ENCODE peak calls at places on chromosomes 1 and 21, in eight cellular contexts. E is K562, W is NB4, C is body of pancreas, K is MCF 10A, I is ovary, R is progenitor cell of endocrine pancreas, B is cardiac fibroblast. L is an unnamed sample.

GRCh38 chr1:21216835-21217811 is 40.4 kb upstream of the EIF4G3 start:
- DNase-seq in B (peak), C (peak), I (peak), K (peak), E (peak), R (peak), W (peak), L (peak)

GRCh38 chr1:19569786-19570185 is 74.3 kb upstream of the NBL1 start:
- DNase-seq in W (no peak), E (no peak), B (no peak), R (no peak), I (no peak), K (no peak), C (no peak), L (no peak)

GRCh38 chr1:10918531-10918930 is 93.9 kb upstream of the TARDBP start:
- DNase-seq in C (no peak), I (no peak), R (no peak), K (no peak), W (no peak), E (no peak), B (peak), L (no peak)

GRCh38 chr1:17831619-17832018 is 76.5 kb downstream of the ACTL8 start:
- DNase-seq in R (peak), W (peak), C (no peak), I (no peak), B (peak), K (peak), E (peak), L (no peak)

GRCh38 chr1:234960722-234961467 is 167.7 kb downstream of the TOMM20 start:
- DNase-seq in B (peak), E (no peak), K (no peak), C (peak), W (peak), R (no peak), I (no peak), L (no peak)

GRCh38 chr1:17630048-17630830 is 90.7 kb downstream of the ARHGEF10L start:
- DNase-seq in I (peak), K (peak), E (no peak), R (no peak), B (peak), C (no peak), W (peak), L (no peak)

GRCh38 chr1:46442317-46443161 is 47.1 kb upstream of the DMBX1 start:
- DNase-seq in E (peak), R (peak), C (peak), K (peak), I (peak), B (peak), W (peak), L (peak)

GRCh38 chr21:33289199-33289819 is 23.1 kb downstream of the IL10RB start:
- DNase-seq in R (no peak), C (no peak), W (no peak), B (peak), I (no peak), K (no peak), E (no peak), L (no peak)

GRCh38 chr1:230099435-230099834 is 32.4 kb downstream of the GALNT2 start:
- DNase-seq in E (no peak), B (no peak), W (no peak), K (no peak), C (no peak), R (no peak), I (no peak), L (no peak)

GRCh38 chr1:19484338-19484792 is 974 bp downstream of the CAPZB start:
- DNase-seq in E (no peak), W (no peak), B (no peak), C (peak), R (peak), I (no peak), K (no peak), L (no peak)

GRCh38 chr21:17461014-17461413 is 51.8 kb upstream of the CXADR start:
- DNase-seq in C (no peak), R (no peak), B (peak), W (no peak), I (peak), E (no peak), K (peak), L (no peak)

GRCh38 chr1:202952818-202953217 is 5.3 kb downstream of the ADIPOR1 start:
- DNase-seq in C (no peak), R (no peak), B (peak), W (peak), E (no peak), I (no peak), K (peak), L (no peak)

GRCh38 chr1:224867715-224868114 is 61.8 kb upstream of the DNAH14 start:
- DNase-seq in I (no peak), B (peak), C (no peak), W (no peak), E (no peak), R (no peak), K (no peak), L (no peak)

GRCh38 chr1:230977781-230978490 is 725 bp downstream of the TTC13 start:
- DNase-seq in I (no peak), W (peak), E (peak), R (peak), K (peak), C (peak), B (peak), L (peak)

GRCh38 chr1:245512181-245512888 is 357.6 kb downstream of the KIF26B start:
- DNase-seq in I (no peak), W (no peak), R (no peak), E (no peak), C (no peak), K (no peak), B (peak), L (no peak)

GRCh38 chr1:46198026-46198826 is at the start of gene POMGNT1:
- DNase-seq in K (peak), W (peak), I (peak), C (peak), E (peak), R (peak), B (peak), L (peak)

GRCh38 chr1:18814340-18815202 is 44.9 kb downstream of the TAS1R2 start:
- DNase-seq in C (no peak), K (no peak), R (no peak), I (no peak), W (no peak), B (no peak), E (no peak), L (no peak)

GRCh38 chr1:115714572-115715141 is 53.9 kb downstream of the CASQ2 start:
- DNase-seq in E (no peak), I (no peak), B (no peak), C (peak), K (no peak), R (peak), W (no peak), L (no peak)

GRCh38 chr21:25385912-25386474 is 221.3 kb downstream of the MRPL39 start:
- DNase-seq in B (peak), K (peak), I (no peak), E (peak), R (peak), W (peak), C (peak), L (peak)

GRCh38 chr1:105793541-105794146 is 1262.8 kb upstream of the PRMT6 start:
- DNase-seq in R (peak), W (peak), B (peak), C (peak), K (peak), E (peak), I (peak), L (peak)

GRCh38 chr21:44579833-44580144 is 615 bp downstream of the KRTAP10-5 start:
- DNase-seq in C (no peak), W (no peak), I (no peak), K (no peak), B (no peak), R (no peak), E (no peak), L (no peak)

GRCh38 chr1:200184196-200184595 is 156.7 kb downstream of the NR5A2 start:
- DNase-seq in E (no peak), I (peak), R (no peak), K (peak), W (peak), B (peak), C (peak), L (no peak)

GRCh38 chr1:92784639-92785500 is at the start of gene EVI5:
- DNase-seq in I (peak), C (peak), R (peak), W (peak), K (peak), B (peak), E (peak), L (peak)

GRCh38 chr21:34744801-34745200 is 76.0 kb downstream of the CLIC6 start:
- DNase-seq in W (no peak), B (no peak), K (no peak), I (no peak), E (no peak), R (no peak), C (peak), L (no peak)

GRCh38 chr1:179187043-179187442 is 42.4 kb downstream of the ABL2 start:
- DNase-seq in R (no peak), E (no peak), K (no peak), W (no peak), C (no peak), B (no peak), I (no peak), L (no peak)

GRCh38 chr21:27269646-27270045 is 302.8 kb upstream of the ADAMTS5 start:
- DNase-seq in C (no peak), R (no peak), B (peak), W (peak), E (no peak), K (peak), I (peak), L (no peak)

GRCh38 chr21:38820471-38821239 is 14.9 kb downstream of the ETS2 start:
- DNase-seq in W (peak), B (no peak), K (peak), C (no peak), I (no peak), R (no peak), E (no peak), L (no peak)

GRCh38 chr1:235060607-235061470 is 67.8 kb downstream of the TOMM20 start:
- DNase-seq in R (no peak), I (no peak), B (peak), E (no peak), K (peak), W (no peak), C (peak), L (no peak)

DNA sequence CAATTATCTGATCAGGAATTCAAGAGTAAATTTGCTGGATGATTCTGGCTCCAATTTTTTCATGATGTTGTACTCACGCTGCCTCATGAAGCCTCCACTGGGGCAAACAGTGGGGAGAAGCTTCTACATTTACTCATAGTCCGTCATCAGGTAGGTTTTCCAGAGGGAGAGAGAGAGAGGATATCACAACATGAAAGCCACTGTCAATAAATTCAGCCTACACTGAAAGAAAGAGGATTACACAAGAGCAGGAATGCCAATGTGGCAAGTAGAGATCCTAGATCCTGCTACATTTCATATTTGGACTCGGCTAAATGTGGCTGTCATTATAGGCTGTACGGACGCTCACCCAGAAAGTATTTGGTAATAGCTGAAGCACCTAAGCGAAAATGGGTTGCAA is 819.9 kb downstream of the BRINP3 start:
- DNase-seq in W (no peak), C (no peak), E (no peak), B (no peak), R (no peak), I (no peak), K (peak), L (no peak)
- TF ChIP-seq CTCF in W (no peak), C (no peak), E (no peak), B (no peak), R (no peak), I (no peak), K (no peak), L (no peak)

GRCh38 chr1:15403962-15404580 is 5.6 kb upstream of the EFHD2 start:
- DNase-seq in E (no peak), W (no peak), K (no peak), C (no peak), R (no peak), I (no peak), B (no peak), L (no peak)
- TF ChIP-seq CTCF in E (no peak), W (no peak), K (no peak), C (no peak), R (no peak), I (no peak), B (peak), L (no peak)

GRCh38 chr1:213564215-213564659 is 423.5 kb upstream of the PROX1 start:
- DNase-seq in I (no peak), W (peak), C (peak), B (no peak), E (no peak), R (no peak), K (peak), L (no peak)
- TF ChIP-seq CTCF in I (no peak), W (peak), C (peak), B (peak), E (peak), R (peak), K (peak), L (no peak)

GRCh38 chr1:39381839-39382238 is 109.6 kb upstream of the BMP8A start:
- DNase-seq in C (no peak), W (no peak), R (no peak), B (peak), I (no peak), K (no peak), E (no peak), L (no peak)

GRCh38 chr1:39379187-39379586 is 112.2 kb upstream of the BMP8A start:
- DNase-seq in E (no peak), B (no peak), R (no peak), W (peak), I (no peak), C (no peak), K (no peak), L (no peak)

GRCh38 chr1:39376656-39377055 is 114.8 kb upstream of the BMP8A start:
- DNase-seq in E (no peak), R (no peak), W (no peak), B (no peak), I (no peak), C (no peak), K (no peak), L (no peak)

GRCh38 chr1:39380036-39380435 is 111.4 kb upstream of the BMP8A start:
- DNase-seq in E (no peak), K (no peak), R (no peak), C (no peak), B (no peak), I (no peak), W (no peak), L (no peak)

GRCh38 chr1:39378377-39378776 is 113.1 kb upstream of the BMP8A start:
- DNase-seq in I (no peak), E (peak), K (peak), C (peak), B (no peak), W (peak), R (no peak), L (no peak)
- TF ChIP-seq CTCF in I (no peak), E (peak), K (peak), C (peak), B (peak), W (peak), R (peak), L (no peak)

DNA sequence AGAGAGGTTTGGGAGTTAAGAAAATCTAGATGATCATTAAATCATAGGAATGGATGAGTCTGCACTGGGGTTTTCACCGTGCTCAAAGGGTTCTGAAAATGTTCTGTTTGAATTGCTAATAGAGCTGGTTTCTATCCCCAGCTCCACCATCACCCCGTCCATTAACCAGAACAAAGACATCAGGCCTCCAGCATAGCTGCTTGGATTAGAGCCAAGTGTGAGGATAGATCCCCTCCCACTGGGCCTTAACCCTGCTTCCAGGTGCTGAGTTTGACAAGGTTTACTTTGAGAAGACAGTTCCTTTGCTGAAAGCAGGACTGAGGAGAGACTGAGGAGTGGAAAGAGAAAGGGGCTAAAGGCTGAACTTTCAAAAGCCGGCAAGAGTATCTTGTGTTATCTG is 48.3 kb downstream of the MPZL1 start:
- DNase-seq in E (peak), I (no peak), K (no peak), R (no peak), B (no peak), C (no peak), W (no peak), L (no peak)
- TF ChIP-seq CTCF in E (no peak), I (no peak), K (no peak), R (no peak), B (no peak), C (no peak), W (no peak), L (no peak)

GRCh38 chr1:161305872-161306519 is 3.8 kb downstream of the MPZ start:
- DNase-seq in R (peak), C (peak), I (peak), B (peak), E (peak), K (no peak), W (peak), L (peak)
- TF ChIP-seq CTCF in R (peak), C (peak), I (no peak), B (no peak), E (peak), K (no peak), W (peak), L (peak)

GRCh38 chr1:25755475-25756125 is 44.4 kb upstream of the SELENON start:
- DNase-seq in B (no peak), W (no peak), I (no peak), E (no peak), C (no peak), R (no peak), K (no peak), L (no peak)

GRCh38 chr1:25757846-25758185 is 42.2 kb upstream of the SELENON start:
- DNase-seq in E (no peak), C (no peak), I (no peak), W (no peak), R (no peak), K (no peak), B (no peak), L (no peak)

GRCh38 chr1:25757151-25757845 is 42.7 kb upstream of the SELENON start:
- DNase-seq in E (no peak), C (no peak), B (no peak), I (no peak), K (no peak), R (no peak), W (no peak), L (no peak)

GRCh38 chr1:25756210-25756609 is 43.8 kb upstream of the SELENON start:
- DNase-seq in R (no peak), E (no peak), B (no peak), C (no peak), W (peak), K (no peak), I (no peak), L (no peak)

GRCh38 chr1:25754421-25755195 is 45.4 kb upstream of the SELENON start:
- DNase-seq in B (no peak), I (no peak), R (no peak), E (no peak), K (no peak), W (no peak), C (no peak), L (no peak)
- TF ChIP-seq CTCF in B (no peak), I (no peak), R (no peak), E (peak), K (no peak), W (no peak), C (no peak), L (no peak)

GRCh38 chr1:26277719-26278118 is 2.2 kb upstream of the SH3BGRL3 start:
- DNase-seq in I (no peak), W (no peak), E (no peak), C (no peak), B (no peak), K (no peak), R (no peak), L (no peak)

GRCh38 chr1:26278303-26278702 is 1.6 kb upstream of the SH3BGRL3 start:
- DNase-seq in C (no peak), I (peak), B (peak), K (peak), R (no peak), E (no peak), W (no peak), L (no peak)

GRCh38 chr1:26275580-26276431 is 4.1 kb upstream of the SH3BGRL3 start:
- DNase-seq in C (peak), E (peak), W (peak), I (peak), K (peak), R (peak), B (peak), L (peak)

GRCh38 chr1:26276432-26276838 is 3.5 kb upstream of the SH3BGRL3 start:
- DNase-seq in I (no peak), E (no peak), C (no peak), K (no peak), B (no peak), W (no peak), R (no peak), L (no peak)

GRCh38 chr1:26277261-26277661 is 2.6 kb upstream of the SH3BGRL3 start:
- DNase-seq in B (no peak), E (no peak), I (no peak), R (no peak), C (peak), W (no peak), K (no peak), L (no peak)
- TF ChIP-seq CTCF in B (no peak), E (no peak), I (no peak), R (no peak), C (no peak), W (no peak), K (no peak), L (no peak)

GRCh38 chr21:41768371-41769042 is 1.7 kb upstream of the RIPK4 start:
- DNase-seq in I (no peak), B (peak), K (peak), C (peak), W (peak), R (no peak), E (no peak), L (peak)
- TF ChIP-seq CTCF in I (no peak), B (peak), K (peak), C (peak), W (no peak), R (peak), E (peak), L (no peak)

L was measured in GM13976.